ENCODE peak calls at places on chromosome 2, in five cellular contexts. Q, J, D, B and L are unnamed samples.

GRCh38 chr2:208713066-208713465 is 306.5 kb downstream of the PTH2R start:
- DNase-seq in J (no peak), Q (no peak), B (no peak), D (no peak), L (no peak)

GRCh38 chr2:226308981-226309380 is 490.6 kb downstream of the IRS1 start:
- DNase-seq in B (peak; percentile 48), J (no peak), Q (no peak), D (no peak), L (no peak)

GRCh38 chr2:72674982-72675915 is 150.6 kb downstream of the EXOC6B start:
- DNase-seq in B (no peak), Q (no peak), J (no peak), D (no peak), L (no peak)

GRCh38 chr2:439540-440465 is 151.9 kb upstream of the ALKAL2 start:
- DNase-seq in D (no peak), J (no peak), Q (no peak), B (no peak), L (no peak)

GRCh38 chr2:196399736-196400691 is 228.6 kb upstream of the STK17B start:
- DNase-seq in D (peak; percentile 25), B (no peak), Q (no peak), J (no peak), L (no peak)

GRCh38 chr2:229231885-229232284 is 39.2 kb downstream of the PID1 start:
- DNase-seq in Q (no peak), D (no peak), J (no peak), B (no peak), L (no peak)

GRCh38 chr2:201937343-201937742 is 96.3 kb upstream of the FZD7 start:
- DNase-seq in B (no peak), D (no peak), Q (no peak), J (no peak), L (no peak)

GRCh38 chr2:107777962-107778361 is 48.7 kb upstream of the RGPD4 start:
- DNase-seq in J (no peak), D (no peak), Q (no peak), B (no peak), L (no peak)

GRCh38 chr2:68151037-68151436 is 6.7 kb upstream of the PNO1 start:
- DNase-seq in B (no peak), Q (no peak), D (no peak), J (no peak), L (no peak)

GRCh38 chr2:224086226-224086911 is 47.3 kb upstream of the SERPINE2 start:
- DNase-seq in B (no peak), Q (no peak), J (no peak), D (no peak), L (no peak)

GRCh38 chr2:200247494-200247893 is 59.0 kb upstream of the SPATS2L start:
- DNase-seq in D (no peak), B (no peak), J (no peak), Q (no peak), L (no peak)

GRCh38 chr2:11344956-11345671 is 678 bp upstream of the ROCK2 start:
- DNase-seq in D (no peak), B (peak; percentile 68), Q (peak; percentile 46), J (peak; percentile 40), L (peak; percentile 25)

GRCh38 chr2:129831018-129831417 is 148.4 kb upstream of the RAB6C start:
- DNase-seq in D (no peak), B (no peak), J (no peak), Q (no peak), L (no peak)

GRCh38 chr2:129823044-129823443 is 156.4 kb upstream of the RAB6C start:
- DNase-seq in J (no peak), Q (no peak), D (no peak), B (no peak), L (no peak)

GRCh38 chr2:129829577-129829976 is 149.9 kb upstream of the RAB6C start:
- DNase-seq in B (no peak), D (no peak), Q (no peak), J (no peak), L (no peak)

GRCh38 chr2:129828829-129829228 is 150.6 kb upstream of the RAB6C start:
- DNase-seq in J (no peak), B (no peak), D (no peak), Q (no peak), L (no peak)

DNA sequence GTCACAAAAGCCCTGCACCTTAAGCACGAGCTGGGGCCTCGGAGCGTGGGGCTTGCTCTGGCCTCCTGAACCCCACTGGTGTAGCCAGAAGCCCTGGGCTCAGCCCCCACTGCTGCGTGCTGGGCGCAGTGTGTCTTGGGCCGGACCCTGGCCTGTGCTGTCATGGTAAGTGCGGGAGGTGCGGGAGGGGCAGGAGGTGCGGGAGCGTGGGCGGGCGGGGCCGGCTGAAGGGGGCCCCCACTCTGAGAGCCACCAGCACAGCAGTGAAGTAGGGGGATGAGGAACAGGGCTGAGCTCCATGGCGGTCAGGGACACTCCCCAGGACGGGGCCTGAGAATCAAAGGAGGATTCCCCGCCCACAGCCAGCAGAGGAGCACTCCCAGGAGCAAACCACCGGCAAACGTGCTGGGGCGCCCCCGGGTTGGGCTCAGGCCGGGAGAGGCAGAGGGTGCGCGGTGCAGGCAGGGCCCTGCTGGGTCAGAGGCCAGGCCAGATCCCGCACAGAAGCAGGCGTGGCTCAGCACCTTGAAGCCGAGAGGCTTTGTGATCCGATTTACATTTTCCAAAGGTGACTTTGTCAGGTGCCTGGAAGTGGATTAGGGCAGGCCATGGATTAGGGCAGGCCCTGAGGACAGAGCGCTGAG is 152.1 kb upstream of the RAB6C start:
- DNase-seq in Q (no peak), J (no peak), D (no peak), B (no peak), L (no peak)
- H3K4me3 ChIP-seq in Q (no peak overlapping the region), J (no peak overlapping the region), D (no peak overlapping the region), B (no peak overlapping the region), L (no peak overlapping the region)

GRCh38 chr2:46229134-46230063 is 67.8 kb upstream of the EPAS1 start:
- DNase-seq in D (no peak), J (no peak), Q (no peak), B (no peak), L (no peak)

GRCh38 chr2:46230677-46231425 is 66.4 kb upstream of the EPAS1 start:
- DNase-seq in B (peak; percentile 56), D (no peak), J (peak; percentile 27), Q (peak; percentile 26), L (no peak)

GRCh38 chr2:46227674-46228289 is 69.4 kb upstream of the EPAS1 start:
- DNase-seq in Q (no peak), J (no peak), D (no peak), B (no peak), L (no peak)

GRCh38 chr2:46231721-46232120 is 65.5 kb upstream of the EPAS1 start:
- DNase-seq in Q (no peak), J (no peak), D (no peak), B (no peak), L (no peak)

GRCh38 chr2:46230115-46230571 is 67.1 kb upstream of the EPAS1 start:
- DNase-seq in D (no peak), J (peak; percentile 38), Q (peak; percentile 51), B (peak; percentile 66), L (peak; percentile 51)
- TF ChIP-seq CTCF in D (no peak), J (peak; percentile 61), Q (peak; percentile 49), B (peak; percentile 53), L (no peak)

DNA sequence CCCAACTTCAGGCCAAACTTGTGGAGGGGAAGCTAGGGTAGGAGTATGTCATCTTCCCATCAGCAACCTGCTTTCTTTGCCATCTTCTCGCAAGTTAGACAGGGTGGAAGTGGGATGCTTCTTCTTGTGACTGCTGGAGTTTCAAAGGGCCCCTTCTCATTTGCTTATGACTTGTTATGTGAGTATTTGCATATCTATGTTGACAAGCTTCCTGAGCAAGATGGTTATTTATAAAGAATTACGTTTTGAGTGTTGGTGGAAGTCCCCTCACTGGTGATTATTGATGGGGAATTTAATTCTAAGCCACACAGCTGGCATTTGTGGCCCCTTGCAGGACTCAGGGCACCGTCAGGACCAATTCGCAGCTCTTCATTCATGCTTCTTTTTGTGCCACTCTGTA is 791.0 kb downstream of the LRRTM4 start:
- DNase-seq in Q (no peak), B (no peak), D (no peak), J (no peak), L (no peak)
- H3K4me3 ChIP-seq in Q (no peak overlapping the region), B (no peak overlapping the region), D (no peak overlapping the region), J (no peak overlapping the region), L (no peak overlapping the region)

GRCh38 chr2:40436093-40436475 is 15.8 kb downstream of the SLC8A1 start:
- DNase-seq in Q (no peak), J (no peak), B (no peak), D (no peak), L (no peak)

GRCh38 chr2:40433739-40434138 is 18.2 kb downstream of the SLC8A1 start:
- DNase-seq in Q (no peak), J (no peak), D (no peak), B (no peak), L (no peak)

GRCh38 chr2:40432916-40433315 is 19.0 kb downstream of the SLC8A1 start:
- DNase-seq in Q (no peak), J (no peak), B (no peak), D (no peak), L (no peak)

GRCh38 chr2:40435426-40436092 is 16.3 kb downstream of the SLC8A1 start:
- DNase-seq in J (no peak), B (no peak), D (no peak), Q (no peak), L (no peak)

DNA sequence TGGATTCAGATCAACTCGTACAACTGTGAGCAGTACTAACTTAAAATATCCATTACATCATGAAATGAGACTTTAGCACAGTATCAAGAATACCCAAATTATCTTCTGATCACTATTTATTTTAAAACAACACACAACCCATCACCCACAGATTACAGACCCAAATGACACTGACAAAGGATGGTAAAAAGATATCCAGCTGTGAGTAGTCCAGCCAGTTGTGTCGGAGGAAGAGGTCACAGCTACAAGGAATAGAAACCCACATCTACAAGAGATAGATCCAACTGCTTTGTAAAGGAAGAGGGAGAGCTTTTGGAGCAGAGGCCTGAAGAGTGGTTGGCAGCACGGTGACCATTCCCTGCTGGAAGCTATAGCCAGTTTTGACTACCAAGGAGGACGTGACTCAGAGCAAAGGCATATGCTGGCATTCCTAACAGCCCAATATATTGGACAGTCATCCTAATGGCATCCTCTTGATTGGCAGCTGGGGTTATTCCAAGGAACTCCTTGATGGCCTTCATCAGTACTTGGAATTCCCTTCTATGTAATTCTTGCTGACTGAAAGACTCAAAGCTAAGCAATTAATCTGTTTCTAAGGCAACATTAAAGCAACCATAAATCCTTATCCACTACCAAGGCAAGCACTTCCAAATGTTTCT is 17.1 kb downstream of the SLC8A1 start:
- DNase-seq in B (peak; percentile 33), Q (no peak), J (no peak), D (no peak), L (no peak)
- TF ChIP-seq CTCF in B (no peak), Q (no peak), J (no peak), D (no peak), L (no peak)